ENCODE peak calls at places on chromosomes 2 and 18, in ten cellular contexts. One of them, this sample, is unnamed.

GRCh38 chr18:46567196-46567595 is 89.8 kb downstream of the LOXHD1 start:
- DNase-seq in sigmoid colon: no peak
- DNase-seq in GM23248: no peak
- DNase-seq in cardiac muscle cell: no peak
- DNase-seq in aorta: no peak
- DNase-seq in stomach: no peak
- DNase-seq in fibroblast of lung: no peak
- DNase-seq in BE2C: no peak
- DNase-seq in body of pancreas: no peak
- DNase-seq in esophagus squamous epithelium: no peak
- DNase-seq in this sample: peak; percentile 53

GRCh38 chr18:61738488-61738887 is 154.3 kb downstream of the RNF152 start:
- DNase-seq in esophagus squamous epithelium: no peak
- DNase-seq in GM23248: peak; percentile 69
- DNase-seq in body of pancreas: no peak
- DNase-seq in sigmoid colon: no peak
- DNase-seq in aorta: no peak
- DNase-seq in cardiac muscle cell: peak; percentile 55
- DNase-seq in BE2C: no peak
- DNase-seq in stomach: no peak
- DNase-seq in fibroblast of lung: peak; percentile 38
- DNase-seq in this sample: no peak

GRCh38 chr18:13264091-13264777 is 45.7 kb downstream of the LDLRAD4 start:
- DNase-seq in body of pancreas: no peak
- DNase-seq in sigmoid colon: peak; percentile 90
- DNase-seq in cardiac muscle cell: peak; percentile 55
- DNase-seq in fibroblast of lung: peak; percentile 52
- DNase-seq in BE2C: peak; percentile 42
- DNase-seq in aorta: peak; percentile 73
- DNase-seq in GM23248: no peak
- DNase-seq in esophagus squamous epithelium: no peak
- DNase-seq in stomach: no peak
- DNase-seq in this sample: no peak

GRCh38 chr2:195330513-195330956 is 326.5 kb upstream of the SLC39A10 start:
- DNase-seq in esophagus squamous epithelium: no peak
- DNase-seq in body of pancreas: no peak
- DNase-seq in stomach: no peak
- DNase-seq in GM23248: no peak
- DNase-seq in sigmoid colon: no peak
- DNase-seq in fibroblast of lung: no peak
- DNase-seq in BE2C: no peak
- DNase-seq in cardiac muscle cell: no peak
- DNase-seq in aorta: no peak
- DNase-seq in this sample: no peak

GRCh38 chr2:232689152-232689910 is 7.8 kb upstream of the GIGYF2 start:
- DNase-seq in GM23248: no peak
- DNase-seq in body of pancreas: peak; percentile 73
- DNase-seq in fibroblast of lung: peak; percentile 46
- DNase-seq in BE2C: peak; percentile 67
- DNase-seq in aorta: no peak
- DNase-seq in cardiac muscle cell: peak; percentile 73
- DNase-seq in sigmoid colon: no peak
- DNase-seq in esophagus squamous epithelium: no peak
- DNase-seq in stomach: no peak
- DNase-seq in this sample: no peak

GRCh38 chr2:86753606-86754005 is 33.5 kb downstream of the RMND5A start:
- DNase-seq in stomach: no peak
- DNase-seq in aorta: no peak
- DNase-seq in sigmoid colon: no peak
- DNase-seq in fibroblast of lung: no peak
- DNase-seq in esophagus squamous epithelium: no peak
- DNase-seq in body of pancreas: no peak
- DNase-seq in GM23248: no peak
- DNase-seq in cardiac muscle cell: peak; percentile 61
- DNase-seq in BE2C: no peak
- DNase-seq in this sample: no peak

GRCh38 chr2:28547223-28547860 is 51.5 kb downstream of the PLB1 start:
- DNase-seq in aorta: no peak
- DNase-seq in BE2C: no peak
- DNase-seq in fibroblast of lung: no peak
- DNase-seq in cardiac muscle cell: no peak
- DNase-seq in GM23248: no peak
- DNase-seq in body of pancreas: no peak
- DNase-seq in stomach: no peak
- DNase-seq in sigmoid colon: peak; percentile 32
- DNase-seq in esophagus squamous epithelium: no peak
- DNase-seq in this sample: no peak

GRCh38 chr2:34112161-34112560 is 513.1 kb upstream of the FAM98A start:
- DNase-seq in fibroblast of lung: no peak
- DNase-seq in body of pancreas: no peak
- DNase-seq in esophagus squamous epithelium: no peak
- DNase-seq in stomach: no peak
- DNase-seq in BE2C: no peak
- DNase-seq in cardiac muscle cell: no peak
- DNase-seq in aorta: no peak
- DNase-seq in sigmoid colon: no peak
- DNase-seq in GM23248: no peak
- DNase-seq in this sample: no peak

GRCh38 chr2:168348076-168348475 is 100.7 kb upstream of the STK39 start:
- DNase-seq in sigmoid colon: no peak
- DNase-seq in cardiac muscle cell: peak; percentile 56
- DNase-seq in esophagus squamous epithelium: no peak
- DNase-seq in body of pancreas: peak; percentile 38
- DNase-seq in aorta: no peak
- DNase-seq in GM23248: peak; percentile 54
- DNase-seq in fibroblast of lung: peak; percentile 46
- DNase-seq in stomach: peak; percentile 41
- DNase-seq in BE2C: peak; percentile 63
- DNase-seq in this sample: no peak

GRCh38 chr18:1483386-1483785 is 578.7 kb downstream of the ADCYAP1 start:
- DNase-seq in BE2C: no peak
- DNase-seq in fibroblast of lung: no peak
- DNase-seq in aorta: no peak
- DNase-seq in stomach: no peak
- DNase-seq in esophagus squamous epithelium: no peak
- DNase-seq in GM23248: no peak
- DNase-seq in body of pancreas: no peak
- DNase-seq in cardiac muscle cell: peak; percentile 32
- DNase-seq in sigmoid colon: no peak
- DNase-seq in this sample: no peak

GRCh38 chr2:176068037-176068832 is 15.5 kb downstream of the EVX2 start:
- DNase-seq in fibroblast of lung: no peak
- DNase-seq in sigmoid colon: no peak
- DNase-seq in GM23248: no peak
- DNase-seq in body of pancreas: no peak
- DNase-seq in esophagus squamous epithelium: no peak
- DNase-seq in aorta: no peak
- DNase-seq in stomach: no peak
- DNase-seq in BE2C: no peak
- DNase-seq in cardiac muscle cell: no peak
- DNase-seq in this sample: no peak

GRCh38 chr2:176072292-176072669 is 11.5 kb downstream of the EVX2 start:
- DNase-seq in body of pancreas: no peak
- DNase-seq in stomach: no peak
- DNase-seq in cardiac muscle cell: no peak
- DNase-seq in GM23248: no peak
- DNase-seq in BE2C: no peak
- DNase-seq in fibroblast of lung: no peak
- DNase-seq in esophagus squamous epithelium: no peak
- DNase-seq in sigmoid colon: no peak
- DNase-seq in aorta: no peak
- DNase-seq in this sample: no peak

GRCh38 chr2:176072951-176073904 is 10.5 kb downstream of the EVX2 start:
- DNase-seq in BE2C: no peak
- DNase-seq in esophagus squamous epithelium: no peak
- DNase-seq in body of pancreas: no peak
- DNase-seq in GM23248: no peak
- DNase-seq in fibroblast of lung: no peak
- DNase-seq in aorta: no peak
- DNase-seq in stomach: no peak
- DNase-seq in sigmoid colon: no peak
- DNase-seq in cardiac muscle cell: no peak
- DNase-seq in this sample: no peak

GRCh38 chr2:176074919-176075425 is 8.8 kb downstream of the EVX2 start:
- DNase-seq in cardiac muscle cell: no peak
- DNase-seq in fibroblast of lung: no peak
- DNase-seq in GM23248: no peak
- DNase-seq in esophagus squamous epithelium: no peak
- DNase-seq in body of pancreas: no peak
- DNase-seq in sigmoid colon: no peak
- DNase-seq in BE2C: no peak
- DNase-seq in aorta: no peak
- DNase-seq in stomach: no peak
- DNase-seq in this sample: no peak

DNA sequence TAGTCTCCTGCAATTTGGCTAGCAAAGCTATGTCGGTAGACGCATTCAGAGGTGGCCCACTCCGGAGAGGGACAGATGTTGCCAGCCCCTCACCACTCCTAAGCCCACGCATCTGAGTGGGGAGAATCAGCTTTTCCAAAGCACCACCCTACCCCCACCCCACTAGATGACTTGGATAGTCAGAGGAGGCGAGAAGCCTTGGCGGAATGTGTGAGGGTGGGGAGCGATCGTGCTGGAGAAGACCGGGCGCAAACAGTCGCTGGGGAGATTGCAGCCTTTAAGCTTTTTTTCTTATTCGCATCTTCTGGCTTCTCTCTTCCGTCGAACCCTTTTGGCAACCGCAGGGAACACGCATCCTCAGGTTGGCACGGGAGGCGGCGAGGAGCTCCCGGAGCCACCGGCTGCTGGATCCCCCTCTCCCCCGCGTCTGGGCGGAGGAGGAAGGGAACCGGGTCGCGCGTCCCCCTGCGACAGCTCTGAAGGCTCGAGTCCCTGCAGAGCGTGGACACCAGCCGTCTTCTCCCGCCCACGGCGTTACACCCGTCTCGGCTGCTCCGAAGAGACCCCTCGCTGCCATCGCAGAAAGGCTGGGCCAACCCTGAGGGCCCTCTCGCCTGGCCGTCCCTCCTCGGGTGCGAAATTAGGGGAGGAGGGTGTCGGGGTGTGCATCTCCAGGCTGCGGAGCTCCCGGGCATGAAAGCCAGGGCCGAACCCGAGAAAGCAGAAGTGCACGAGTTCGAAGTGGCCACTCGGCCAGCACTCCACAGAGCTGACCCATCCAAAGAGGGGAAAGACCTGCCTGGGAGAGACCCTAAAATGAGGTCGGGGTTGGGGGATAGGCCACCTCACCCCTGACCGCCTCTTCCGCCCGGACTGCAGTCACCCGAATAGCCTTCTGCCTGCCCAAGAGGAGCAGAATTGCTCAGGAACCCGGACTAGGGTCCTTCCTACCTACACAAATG is 12.2 kb downstream of the EVX2 start:
- DNase-seq in fibroblast of lung: no peak
- DNase-seq in esophagus squamous epithelium: no peak
- DNase-seq in body of pancreas: no peak
- DNase-seq in aorta: no peak
- DNase-seq in sigmoid colon: no peak
- DNase-seq in stomach: no peak
- DNase-seq in cardiac muscle cell: no peak
- DNase-seq in GM23248: no peak
- DNase-seq in BE2C: no peak
- DNase-seq in this sample: no peak
- H3K27me3 ChIP-seq in fibroblast of lung: peaks cover 51% of the 10 kb centered on the region
- H3K27me3 ChIP-seq in esophagus squamous epithelium: peaks cover 82% of the 10 kb centered on the region
- H3K27me3 ChIP-seq in body of pancreas: no peaks in the 10 kb centered on the region
- H3K27me3 ChIP-seq in aorta: no peaks in the 10 kb centered on the region
- H3K27me3 ChIP-seq in sigmoid colon: peaks cover 21% of the 10 kb centered on the region
- H3K27me3 ChIP-seq in stomach: peaks cover 100% of the 10 kb centered on the region
- H3K27me3 ChIP-seq in cardiac muscle cell: peaks cover 100% of the 10 kb centered on the region
- H3K27me3 ChIP-seq in GM23248: peaks cover 81% of the 10 kb centered on the region
- H3K27me3 ChIP-seq in BE2C: no peaks in the 10 kb centered on the region
- H3K27me3 ChIP-seq in this sample: peaks cover 95% of the 10 kb centered on the region

DNA sequence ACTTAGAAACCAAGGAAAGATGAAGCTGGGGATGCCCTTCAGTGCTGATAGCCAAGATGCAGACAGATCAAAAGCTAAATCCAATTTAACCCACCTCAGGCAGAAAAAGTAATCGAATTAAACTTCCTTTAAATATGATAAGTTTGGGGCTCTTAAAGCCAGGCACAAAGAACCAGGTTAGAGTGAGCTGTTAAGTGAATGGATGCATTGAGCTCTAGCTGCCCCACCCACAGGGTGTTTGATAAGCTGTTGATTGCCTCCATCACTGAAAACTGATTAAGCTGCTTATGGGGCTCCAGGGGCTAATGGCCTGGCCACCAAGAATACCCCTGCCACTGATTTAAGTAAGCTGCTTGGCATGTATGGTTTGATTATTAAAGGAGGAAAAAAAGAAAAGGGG is 119.8 kb downstream of the PLEKHM3 start:
- DNase-seq in GM23248: no peak
- DNase-seq in cardiac muscle cell: no peak
- DNase-seq in stomach: no peak
- DNase-seq in esophagus squamous epithelium: no peak
- DNase-seq in body of pancreas: no peak
- DNase-seq in sigmoid colon: no peak
- DNase-seq in BE2C: no peak
- DNase-seq in fibroblast of lung: no peak
- DNase-seq in aorta: no peak
- DNase-seq in this sample: no peak
- H3K27me3 ChIP-seq in GM23248: no peaks in the 10 kb centered on the region
- H3K27me3 ChIP-seq in cardiac muscle cell: no peaks in the 10 kb centered on the region
- H3K27me3 ChIP-seq in stomach: no peaks in the 10 kb centered on the region
- H3K27me3 ChIP-seq in esophagus squamous epithelium: no peaks in the 10 kb centered on the region
- H3K27me3 ChIP-seq in body of pancreas: no peaks in the 10 kb centered on the region
- H3K27me3 ChIP-seq in sigmoid colon: no peaks in the 10 kb centered on the region
- H3K27me3 ChIP-seq in BE2C: no peaks in the 10 kb centered on the region
- H3K27me3 ChIP-seq in fibroblast of lung: no peaks in the 10 kb centered on the region
- H3K27me3 ChIP-seq in aorta: no peaks in the 10 kb centered on the region
- H3K27me3 ChIP-seq in this sample: no peaks in the 10 kb centered on the region

GRCh38 chr2:127423880-127424279 is 5.7 kb downstream of the PROC start:
- DNase-seq in sigmoid colon: no peak
- DNase-seq in body of pancreas: no peak
- DNase-seq in cardiac muscle cell: no peak
- DNase-seq in GM23248: no peak
- DNase-seq in BE2C: no peak
- DNase-seq in stomach: no peak
- DNase-seq in aorta: no peak
- DNase-seq in fibroblast of lung: no peak
- DNase-seq in esophagus squamous epithelium: no peak
- DNase-seq in this sample: no peak
- H3K27me3 ChIP-seq in sigmoid colon: peaks cover 38% of the 10 kb centered on the region
- H3K27me3 ChIP-seq in body of pancreas: peaks cover 4% of the 10 kb centered on the region
- H3K27me3 ChIP-seq in cardiac muscle cell: peaks cover 54% of the 10 kb centered on the region
- H3K27me3 ChIP-seq in GM23248: no peaks in the 10 kb centered on the region
- H3K27me3 ChIP-seq in BE2C: peaks cover 5% of the 10 kb centered on the region
- H3K27me3 ChIP-seq in stomach: peaks cover 17% of the 10 kb centered on the region
- H3K27me3 ChIP-seq in aorta: no peaks in the 10 kb centered on the region
- H3K27me3 ChIP-seq in fibroblast of lung: peaks cover 26% of the 10 kb centered on the region
- H3K27me3 ChIP-seq in esophagus squamous epithelium: no peaks in the 10 kb centered on the region
- H3K27me3 ChIP-seq in this sample: peaks cover 7% of the 10 kb centered on the region

DNA sequence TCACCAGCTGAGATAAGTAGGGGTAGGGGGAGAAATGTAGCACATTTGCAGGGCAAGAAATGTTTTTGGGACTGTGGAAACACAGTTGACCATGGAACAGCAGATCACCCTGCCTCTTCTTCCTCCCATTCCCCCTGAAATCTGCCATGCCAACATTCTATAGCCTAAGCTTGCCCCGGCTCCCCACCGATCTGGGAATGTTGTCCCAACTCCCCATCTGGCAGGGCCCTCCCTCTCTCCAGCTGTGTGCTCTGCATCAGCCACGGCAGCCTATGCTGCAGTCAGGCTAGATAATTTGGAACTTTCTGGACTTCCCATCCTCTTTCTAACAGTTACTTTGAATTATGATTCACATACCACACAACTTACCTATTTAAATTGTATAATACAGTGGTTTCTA is 425.1 kb upstream of the RAB6C start:
- DNase-seq in cardiac muscle cell: no peak
- DNase-seq in GM23248: no peak
- DNase-seq in esophagus squamous epithelium: no peak
- DNase-seq in fibroblast of lung: no peak
- DNase-seq in aorta: no peak
- DNase-seq in body of pancreas: no peak
- DNase-seq in BE2C: no peak
- DNase-seq in stomach: no peak
- DNase-seq in sigmoid colon: no peak
- DNase-seq in this sample: no peak
- H3K27me3 ChIP-seq in cardiac muscle cell: no peaks in the 10 kb centered on the region
- H3K27me3 ChIP-seq in GM23248: no peaks in the 10 kb centered on the region
- H3K27me3 ChIP-seq in esophagus squamous epithelium: no peaks in the 10 kb centered on the region
- H3K27me3 ChIP-seq in fibroblast of lung: no peaks in the 10 kb centered on the region
- H3K27me3 ChIP-seq in aorta: no peaks in the 10 kb centered on the region
- H3K27me3 ChIP-seq in body of pancreas: no peaks in the 10 kb centered on the region
- H3K27me3 ChIP-seq in BE2C: no peaks in the 10 kb centered on the region
- H3K27me3 ChIP-seq in stomach: no peaks in the 10 kb centered on the region
- H3K27me3 ChIP-seq in sigmoid colon: no peaks in the 10 kb centered on the region
- H3K27me3 ChIP-seq in this sample: no peaks in the 10 kb centered on the region